ENCODE peak calls at places on chromosomes 16 and 17, in five cellular contexts. I is heart right ventricle; N is CD4-positive, alpha-beta memory T cell; U is heart left ventricle; A is GM23248. Z is an unnamed sample.

GRCh38 chr16:6428861-6429260 is 903.8 kb upstream of the RBFOX1 start:
- DNase-seq in I (no peak), N (no peak), U (no peak), A (no peak), Z (no peak)

GRCh38 chr16:79595261-79595660 is 5.3 kb downstream of the MAF start:
- DNase-seq in I (no peak), N (peak; percentile 13), U (no peak), A (no peak), Z (no peak)

GRCh38 chr17:73387746-73388577 is 76.2 kb upstream of the CDC42EP4 start:
- DNase-seq in I (no peak), N (no peak), U (no peak), A (peak; percentile 80), Z (no peak)

GRCh38 chr16:51708861-51709260 is 557.8 kb upstream of the SALL1 start:
- DNase-seq in I (no peak), N (no peak), U (no peak), A (no peak), Z (no peak)

GRCh38 chr17:80811181-80812105 is 180.2 kb upstream of the CHMP6 start:
- DNase-seq in I (no peak), N (peak; percentile 31), U (no peak), A (no peak), Z (no peak)

GRCh38 chr16:3882531-3882930 is 2.0 kb upstream of the CREBBP start:
- DNase-seq in I (no peak), N (no peak), U (no peak), A (no peak), Z (no peak)

GRCh38 chr17:28033972-28034714 is 8.3 kb upstream of the NLK start:
- DNase-seq in I (peak; percentile 17), N (no peak), U (no peak), A (peak; percentile 93), Z (no peak)

GRCh38 chr16:87628940-87629339 is 26.6 kb downstream of the JPH3 start:
- DNase-seq in I (no peak), N (no peak), U (no peak), A (peak; percentile 74), Z (no peak)

GRCh38 chr17:56125830-56126819 is 27.1 kb upstream of the ANKFN1 start:
- DNase-seq in I (no peak), N (no peak), U (no peak), A (peak; percentile 79), Z (peak; percentile 8)

GRCh38 chr17:75498726-75499213 is 16.6 kb downstream of the CASKIN2 start:
- DNase-seq in I (no peak), N (no peak), U (no peak), A (no peak), Z (no peak)

GRCh38 chr17:31559647-31560501 is 168.4 kb downstream of the RAB11FIP4 start:
- DNase-seq in I (no peak), N (no peak), U (peak; percentile 43), A (peak; percentile 59), Z (no peak)

GRCh38 chr17:59746849-59747445 is 39.5 kb downstream of the VMP1 start:
- DNase-seq in I (no peak), N (peak; percentile 38), U (no peak), A (peak; percentile 78), Z (no peak)

GRCh38 chr16:71360378-71360777 is 1.9 kb downstream of the CALB2 start:
- DNase-seq in I (no peak), N (no peak), U (no peak), A (peak; percentile 95), Z (no peak)

GRCh38 chr17:50986989-50987660 is 121.0 kb upstream of the TOB1 start:
- DNase-seq in I (no peak), N (no peak), U (no peak), A (peak; percentile 80), Z (no peak)

GRCh38 chr16:4360538-4361021 is 9.5 kb upstream of the PAM16 start:
- DNase-seq in I (no peak), N (no peak), U (no peak), A (peak; percentile 22), Z (peak; percentile 83)

GRCh38 chr17:76239538-76240274 is 587 bp downstream of the RNF157 start:
- DNase-seq in I (no peak), N (no peak), U (no peak), A (peak; percentile 16), Z (no peak)

GRCh38 chr16:2156025-2156848 is 655 bp downstream of the TRAF7 start:
- DNase-seq in I (no peak), N (no peak), U (no peak), A (peak; percentile 84), Z (no peak)

GRCh38 chr16:85662036-85662812 is 26.5 kb downstream of the GINS2 start:
- DNase-seq in I (no peak), N (no peak), U (peak; percentile 14), A (no peak), Z (no peak)

GRCh38 chr17:20234266-20234665 is 225.1 kb downstream of the SPECC1 start:
- DNase-seq in I (no peak), N (peak; percentile 54), U (no peak), A (no peak), Z (no peak)

GRCh38 chr16:64121473-64121872 is 1000.4 kb downstream of the CDH11 start:
- DNase-seq in I (no peak), N (no peak), U (no peak), A (peak; percentile 68), Z (no peak)

GRCh38 chr16:88535181-88535856 is 34.9 kb upstream of the ZC3H18 start:
- DNase-seq in I (no peak), N (no peak), U (no peak), A (no peak), Z (peak; percentile 10)

GRCh38 chr16:89155184-89155679 is 16.3 kb upstream of the CDH15 start:
- DNase-seq in I (peak; percentile 68), N (no peak), U (peak; percentile 82), A (peak; percentile 84), Z (peak; percentile 47)

GRCh38 chr16:14509055-14509454 is 121.0 kb downstream of the PARN start:
- DNase-seq in I (no peak), N (no peak), U (no peak), A (peak; percentile 78), Z (no peak)

GRCh38 chr16:75377971-75378386 is 55.3 kb downstream of the CFDP1 start:
- DNase-seq in I (no peak), N (no peak), U (no peak), A (peak; percentile 98), Z (no peak)

GRCh38 chr17:77127735-77128361 is 12.9 kb upstream of the SEC14L1 start:
- DNase-seq in I (peak; percentile 80), N (peak; percentile 85), U (peak; percentile 80), A (no peak), Z (no peak)

GRCh38 chr16:81730090-81731051 is 48.7 kb upstream of the PLCG2 start:
- DNase-seq in I (peak; percentile 91), N (peak; percentile 56), U (peak; percentile 89), A (peak; percentile 84), Z (peak; percentile 96)

GRCh38 chr17:44385287-44386181 is 3.9 kb downstream of the ITGA2B start:
- DNase-seq in I (peak; percentile 77), N (peak; percentile 72), U (peak; percentile 77), A (peak; percentile 73), Z (peak; percentile 93)

GRCh38 chr17:62679866-62680377 is 52.5 kb downstream of the MRC2 start:
- DNase-seq in I (no peak), N (no peak), U (no peak), A (no peak), Z (no peak)

GRCh38 chr17:38579934-38580333 is 25.8 kb downstream of the SRCIN1 start:
- DNase-seq in I (peak; percentile 13), N (no peak), U (peak; percentile 47), A (peak; percentile 73), Z (peak; percentile 98)

GRCh38 chr16:28836761-28837064 is 9.4 kb downstream of the TUFM start:
- DNase-seq in I (no peak), N (no peak), U (no peak), A (no peak), Z (no peak)

GRCh38 chr16:73071131-73071940 is 23.4 kb upstream of the ZFHX3 start:
- DNase-seq in I (no peak), N (no peak), U (peak; percentile 54), A (peak; percentile 44), Z (peak; percentile 85)

GRCh38 chr17:7095642-7096041 is 15.6 kb upstream of the CLEC10A start:
- DNase-seq in I (no peak), N (no peak), U (no peak), A (no peak), Z (no peak)

GRCh38 chr17:63039342-63039741 is 73.3 kb downstream of the TANC2 start:
- DNase-seq in I (no peak), N (no peak), U (no peak), A (no peak), Z (peak; percentile 9)

GRCh38 chr17:64504769-64505319 is 1.2 kb downstream of the DDX5 start:
- DNase-seq in I (peak; percentile 34), N (peak; percentile 31), U (no peak), A (no peak), Z (no peak)

GRCh38 chr17:64502809-64503208 is 3.3 kb downstream of the DDX5 start:
- DNase-seq in I (no peak), N (no peak), U (no peak), A (peak; percentile 40), Z (no peak)

GRCh38 chr17:64503341-64503740 is 2.7 kb downstream of the DDX5 start:
- DNase-seq in I (no peak), N (no peak), U (no peak), A (peak; percentile 30), Z (no peak)

GRCh38 chr17:64505320-64506200 is 529 bp downstream of the DDX5 start:
- DNase-seq in I (peak; percentile 94), N (peak; percentile 92), U (peak; percentile 90), A (peak; percentile 95), Z (peak; percentile 77)

GRCh38 chr17:64503821-64504768 is 2.0 kb downstream of the DDX5 start:
- DNase-seq in I (no peak), N (no peak), U (no peak), A (peak; percentile 58), Z (no peak)
- H3K36me3 ChIP-seq in I (peaks cover 65% of the 10 kb centered on the region), N (peaks cover 62% of the 10 kb centered on the region), U (peaks cover 58% of the 10 kb centered on the region), A (peaks cover 60% of the 10 kb centered on the region), Z (peaks cover 67% of the 10 kb centered on the region)

DNA sequence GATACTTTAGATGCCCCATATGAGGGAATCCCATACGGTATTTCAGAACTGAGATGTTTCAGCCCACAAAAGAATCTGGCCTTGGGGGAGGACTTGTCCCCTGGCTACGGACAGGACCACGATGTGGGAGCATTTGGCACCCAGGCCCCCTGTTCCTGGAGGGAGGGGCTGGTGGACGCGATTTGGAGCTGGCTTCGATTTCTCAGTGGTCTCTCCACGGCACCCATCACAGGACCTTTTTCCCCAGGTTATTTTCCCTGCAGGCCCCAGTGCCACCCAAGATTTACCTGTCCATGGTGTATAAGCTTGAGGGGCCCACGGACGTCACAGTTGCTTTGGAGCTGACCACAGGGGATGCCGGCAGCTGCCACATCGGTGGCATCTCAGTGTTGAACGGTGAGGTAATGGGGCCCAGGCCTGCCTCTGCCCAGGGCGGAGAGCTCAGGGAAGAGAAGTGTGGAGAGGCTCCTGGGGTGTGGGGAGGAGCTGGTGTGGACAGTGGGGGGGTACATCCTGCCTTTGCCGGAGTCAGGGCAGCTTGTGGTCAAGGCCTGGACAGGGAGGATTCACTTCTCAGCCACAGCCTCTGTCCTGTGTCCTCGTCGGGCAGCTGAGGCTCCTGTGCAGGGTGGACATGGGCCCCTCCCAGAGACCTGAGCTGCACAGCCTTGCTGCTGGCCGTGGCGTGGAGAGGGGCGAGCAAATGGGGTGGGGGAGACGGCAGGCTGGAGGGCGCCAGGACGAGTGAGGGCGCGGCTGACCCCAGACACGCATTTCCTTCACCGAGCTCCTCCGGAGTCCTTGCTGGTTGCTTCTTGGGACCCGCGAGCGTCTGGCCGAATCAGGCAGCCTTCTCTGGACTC is 9.9 kb downstream of the ENGASE start:
- DNase-seq in I (no peak), N (no peak), U (peak; percentile 23), A (no peak), Z (no peak)
- H3K36me3 ChIP-seq in I (peaks cover 73% of the 10 kb centered on the region), N (peaks cover 15% of the 10 kb centered on the region), U (peaks cover 71% of the 10 kb centered on the region), A (no peaks in the 10 kb centered on the region), Z (peaks cover 7% of the 10 kb centered on the region)

GRCh38 chr17:42325026-42325425 is 36.7 kb downstream of the STAT5A start:
- DNase-seq in I (no peak), N (no peak), U (peak; percentile 52), A (peak; percentile 99), Z (no peak)
- H3K36me3 ChIP-seq in I (peaks cover 100% of the 10 kb centered on the region), N (peaks cover 44% of the 10 kb centered on the region), U (peaks cover 82% of the 10 kb centered on the region), A (peaks cover 34% of the 10 kb centered on the region), Z (peaks cover 20% of the 10 kb centered on the region)

GRCh38 chr17:35596530-35597233 is 9.6 kb downstream of the AP2B1 start:
- DNase-seq in I (no peak), N (no peak), U (no peak), A (no peak), Z (no peak)
- H3K36me3 ChIP-seq in I (peaks cover 83% of the 10 kb centered on the region), N (peaks cover 59% of the 10 kb centered on the region), U (peaks cover 51% of the 10 kb centered on the region), A (peaks cover 55% of the 10 kb centered on the region), Z (peaks cover 54% of the 10 kb centered on the region)